ENCODE peak calls at places on chromosomes 5 and 9, in seven cellular contexts. K, O, Q, E, Y, H and L are unnamed samples.

GRCh38 chr5:54658014-54658413 is 140.5 kb downstream of the SNX18 start:
- DNase-seq in K (no peak), O (no peak), Q (no peak), E (no peak), Y (no peak), H (no peak), L (no peak)

GRCh38 chr5:110957934-110958333 is 113.6 kb upstream of the TSLP start:
- DNase-seq in K (no peak), O (no peak), Q (no peak), E (no peak), Y (no peak), H (no peak), L (no peak)

GRCh38 chr5:156803404-156803803 is 46.7 kb upstream of the PPP1R2B start:
- DNase-seq in K (no peak), O (no peak), Q (no peak), E (no peak), Y (no peak), H (no peak), L (no peak)

GRCh38 chr9:77455312-77455927 is 192.7 kb downstream of the GNA14 start:
- DNase-seq in K (peak), O (no peak), Q (no peak), E (peak), Y (no peak), H (no peak), L (no peak)

GRCh38 chr9:5869315-5870019 is 21.2 kb upstream of the MLANA start:
- DNase-seq in K (peak), O (peak), Q (no peak), E (peak), Y (no peak), H (no peak), L (no peak)

GRCh38 chr9:76255781-76256455 is 138.3 kb downstream of the RFK start:
- DNase-seq in K (no peak), O (no peak), Q (no peak), E (no peak), Y (no peak), H (no peak), L (no peak)

GRCh38 chr5:168424506-168425298 is 61.6 kb upstream of the RARS1 start:
- DNase-seq in K (no peak), O (no peak), Q (no peak), E (no peak), Y (no peak), H (no peak), L (no peak)

GRCh38 chr5:127950707-127951356 is 132.7 kb upstream of the SLC12A2 start:
- DNase-seq in K (no peak), O (no peak), Q (no peak), E (no peak), Y (no peak), H (no peak), L (no peak)

GRCh38 chr5:149053027-149053705 is 9.7 kb downstream of the SH3TC2 start:
- DNase-seq in K (no peak), O (no peak), Q (no peak), E (no peak), Y (no peak), H (no peak), L (no peak)

GRCh38 chr5:9781882-9782281 is 151.7 kb upstream of the TAS2R1 start:
- DNase-seq in K (no peak), O (no peak), Q (no peak), E (no peak), Y (no peak), H (no peak), L (no peak)

GRCh38 chr9:127182901-127183746 is 60.7 kb upstream of the ANGPTL2 start:
- DNase-seq in K (no peak), O (no peak), Q (no peak), E (no peak), Y (no peak), H (no peak), L (no peak)

GRCh38 chr5:133839721-133840120 is 128.7 kb downstream of the C5orf15 start:
- DNase-seq in K (no peak), O (no peak), Q (no peak), E (no peak), Y (no peak), H (no peak), L (no peak)

GRCh38 chr9:109919736-109920408 is 139.9 kb downstream of the PALM2AKAP2 start:
- DNase-seq in K (no peak), O (peak), Q (no peak), E (no peak), Y (no peak), H (no peak), L (no peak)

GRCh38 chr5:171521219-171521633 is 101.8 kb downstream of the FGF18 start:
- DNase-seq in K (peak), O (no peak), Q (peak), E (no peak), Y (no peak), H (no peak), L (no peak)

GRCh38 chr9:120910643-120911042 is 16.0 kb downstream of the TRAF1 start:
- DNase-seq in K (no peak), O (no peak), Q (no peak), E (no peak), Y (no peak), H (no peak), L (no peak)

GRCh38 chr9:26856413-26857032 is 36.1 kb downstream of the CAAP1 start:
- DNase-seq in K (peak), O (peak), Q (peak), E (peak), Y (no peak), H (peak), L (peak)

GRCh38 chr5:82164109-82164956 is 113.8 kb downstream of the RPS23 start:
- DNase-seq in K (no peak), O (no peak), Q (no peak), E (no peak), Y (no peak), H (no peak), L (no peak)

GRCh38 chr9:101465330-101465915 is 29.8 kb upstream of the ALDOB start:
- DNase-seq in K (peak), O (peak), Q (no peak), E (peak), Y (peak), H (no peak), L (no peak)

GRCh38 chr9:112631313-112631712 is 86.6 kb downstream of the INIP start:
- DNase-seq in K (no peak), O (no peak), Q (no peak), E (no peak), Y (no peak), H (no peak), L (no peak)

DNA sequence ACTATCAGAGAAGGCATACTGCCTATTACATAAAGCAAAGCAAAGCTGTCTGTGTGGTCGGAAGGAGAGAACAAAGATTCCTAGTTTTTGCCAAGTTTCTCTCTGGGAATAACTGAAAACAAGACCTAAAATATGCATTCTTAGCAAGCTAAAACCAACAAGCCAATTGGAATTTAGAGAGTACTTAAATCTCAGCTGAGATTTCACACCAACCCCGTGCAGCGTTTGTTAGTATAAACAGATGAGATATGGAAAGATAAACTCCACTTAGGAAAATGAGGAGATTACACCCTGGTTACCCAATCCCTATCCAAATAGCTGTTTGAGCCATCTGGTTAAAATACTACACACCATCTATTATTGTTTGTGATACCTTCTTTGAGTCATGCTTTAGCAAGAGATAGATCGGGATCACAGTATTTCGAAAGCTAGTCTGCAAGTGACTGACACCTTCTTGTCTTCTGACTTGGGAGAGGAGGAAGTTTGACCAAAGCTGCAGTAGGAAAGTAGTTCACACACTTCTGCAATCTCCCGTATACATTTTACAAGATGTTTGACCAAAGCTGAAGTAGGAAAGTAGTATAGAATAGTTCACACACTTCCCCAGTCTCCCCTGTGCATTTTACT is 18.2 kb downstream of the FAF2 start:
- DNase-seq in K (no peak), O (no peak), Q (no peak), E (peak), Y (no peak), H (no peak), L (no peak)
- TF ChIP-seq POLR2AphosphoS5 in K (no peak), O (no peak), Q (no peak), E (no peak), Y (no peak), H (no peak), L (no peak)

GRCh38 chr5:157915638-157916037 is 56.7 kb upstream of the CLINT1 start:
- DNase-seq in K (no peak), O (no peak), Q (peak), E (peak), Y (no peak), H (no peak), L (no peak)
- TF ChIP-seq CTCF in K (no peak), O (no peak), Q (no peak), E (peak), Y (no peak), H (no peak), L (no peak)

GRCh38 chr5:98110270-98110669 is 663.2 kb upstream of the RGMB start:
- DNase-seq in K (no peak), O (no peak), Q (peak), E (no peak), Y (no peak), H (no peak), L (no peak)

GRCh38 chr5:98108497-98108896 is 665.0 kb upstream of the RGMB start:
- DNase-seq in K (no peak), O (no peak), Q (no peak), E (no peak), Y (no peak), H (no peak), L (no peak)

GRCh38 chr5:98111686-98112085 is 661.8 kb upstream of the RGMB start:
- DNase-seq in K (no peak), O (no peak), Q (no peak), E (no peak), Y (no peak), H (no peak), L (no peak)

GRCh38 chr5:98110791-98111190 is 662.7 kb upstream of the RGMB start:
- DNase-seq in K (no peak), O (no peak), Q (no peak), E (no peak), Y (no peak), H (no peak), L (no peak)

GRCh38 chr5:98109561-98110006 is 663.9 kb upstream of the RGMB start:
- DNase-seq in K (no peak), O (no peak), Q (no peak), E (no peak), Y (no peak), H (no peak), L (no peak)
- TF ChIP-seq SIN3A in K (no peak), O (no peak), Q (no peak), E (no peak), Y (no peak), H (no peak), L (no peak)

DNA sequence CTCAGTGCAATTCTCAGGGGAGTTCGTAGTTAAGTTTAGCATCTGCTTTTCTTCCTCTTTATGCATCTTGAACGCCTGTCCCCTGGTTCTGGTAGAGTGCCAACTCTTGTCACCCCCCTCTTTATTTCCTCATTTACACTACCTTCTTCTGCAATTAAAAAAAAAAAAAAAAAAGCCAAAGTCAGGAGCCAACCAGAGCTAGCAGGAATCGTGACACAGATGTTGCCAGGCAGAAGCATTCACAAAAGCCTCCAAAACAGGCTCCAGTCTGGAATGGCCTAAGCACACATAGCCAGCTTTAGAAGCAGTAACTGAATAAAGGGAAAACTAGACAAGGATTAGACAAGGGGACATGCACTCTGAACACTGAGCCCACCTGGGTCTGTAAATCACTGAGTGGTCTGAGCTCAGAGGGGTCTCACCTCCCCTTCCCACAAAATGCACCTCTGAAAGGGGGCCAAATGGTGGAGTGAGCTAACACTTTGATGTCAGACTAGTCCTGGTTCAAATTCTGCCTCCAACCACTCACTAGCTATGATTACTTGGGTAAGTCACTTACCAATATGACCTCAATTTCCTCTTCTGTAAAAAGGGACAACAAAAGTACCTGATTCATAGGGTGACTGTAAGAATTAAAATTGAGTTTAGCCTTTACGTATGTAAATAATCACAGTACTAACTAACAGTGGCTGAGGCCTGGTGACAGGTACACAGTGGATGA is 2.0 kb downstream of the CD74 start:
- DNase-seq in K (peak), O (no peak), Q (peak), E (peak), Y (no peak), H (peak), L (peak)
- TF ChIP-seq POLR2AphosphoS5 in K (no peak), O (no peak), Q (no peak), E (no peak), Y (no peak), H (no peak), L (no peak)

DNA sequence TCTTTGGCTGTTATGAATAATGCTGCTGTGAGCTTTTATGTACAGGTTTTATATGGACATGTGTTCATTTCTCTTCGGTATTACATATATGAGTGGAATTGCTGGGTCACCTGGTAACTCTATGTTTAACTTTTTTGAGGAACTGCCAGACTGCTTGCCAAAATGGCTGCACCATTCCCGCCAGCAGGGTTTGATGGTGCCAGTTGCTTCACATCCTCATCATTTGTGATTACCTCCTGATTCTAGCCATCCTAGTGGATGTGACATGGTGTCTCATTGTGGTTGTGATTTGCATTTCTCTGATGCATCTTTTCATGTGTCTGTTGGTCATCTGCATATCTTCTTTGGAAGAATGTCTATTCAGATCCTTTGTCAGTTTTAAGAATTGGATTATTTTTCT is 10.7 kb downstream of the NANS start:
- DNase-seq in K (no peak), O (no peak), Q (no peak), E (no peak), Y (no peak), H (no peak), L (no peak)
- TF ChIP-seq CTCF in K (no peak), O (no peak), Q (no peak), E (no peak), Y (no peak), H (no peak), L (no peak)

DNA sequence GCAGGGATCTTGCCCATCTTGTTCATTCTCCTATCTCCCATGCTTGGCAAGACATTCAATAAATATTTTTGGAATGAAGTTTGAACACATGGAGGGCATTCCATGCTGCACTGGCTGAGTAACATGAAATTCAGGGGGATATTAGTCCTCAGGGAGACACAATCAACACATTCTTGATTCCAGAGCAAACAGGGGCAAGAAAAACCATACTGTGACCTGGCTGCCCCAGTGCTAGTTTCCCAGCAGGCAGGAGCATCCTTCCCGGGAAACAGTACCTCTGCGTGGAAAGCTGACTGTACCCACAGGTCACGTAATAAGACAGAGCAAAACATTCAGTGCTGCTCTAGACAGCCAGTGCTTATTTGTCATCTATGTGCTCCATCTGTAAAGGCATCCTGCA is 66.3 kb upstream of the SPOCK1 start:
- DNase-seq in K (no peak), O (no peak), Q (no peak), E (no peak), Y (no peak), H (no peak), L (no peak)
- TF ChIP-seq SIN3A in K (no peak), O (no peak), Q (no peak), E (no peak), Y (no peak), H (no peak), L (no peak)